ENCODE peak calls at places on chromosomes 16 and 17, in four cellular contexts. J is MM.1S, C is BJ, N is DND-41. D is an unnamed sample.

GRCh38 chr17:15351925-15352324 is 10.5 kb upstream of the TEKT3 start:
- DNase-seq in N (no peak), C (peak), J (no peak), D (no peak)

GRCh38 chr17:8066841-8067775 is 20.4 kb downstream of the ALOX12B start:
- DNase-seq in J (no peak), N (no peak), C (no peak), D (no peak)

GRCh38 chr17:70476368-70476767 is 307.0 kb downstream of the KCNJ2 start:
- DNase-seq in C (no peak), J (no peak), N (no peak), D (no peak)

GRCh38 chr17:50128441-50129302 is 1.3 kb downstream of the SAMD14 start:
- DNase-seq in C (no peak), N (no peak), J (no peak), D (no peak)

GRCh38 chr17:44200478-44201155 is 933 bp upstream of the ATXN7L3 start:
- DNase-seq in C (no peak), N (peak), J (peak), D (no peak)

GRCh38 chr16:89422527-89422904 is 67.8 kb downstream of the ANKRD11 start:
- DNase-seq in J (peak), C (no peak), N (no peak), D (peak)

GRCh38 chr17:62723842-62724241 is 84.3 kb downstream of the MARCHF10 start:
- DNase-seq in J (no peak), C (no peak), N (no peak), D (no peak)

GRCh38 chr17:63349478-63350000 is 96.6 kb downstream of the CYB561 start:
- DNase-seq in J (no peak), C (peak), N (no peak), D (no peak)

GRCh38 chr16:49620868-49621239 is 235.1 kb downstream of the ZNF423 start:
- DNase-seq in N (no peak), C (no peak), J (no peak), D (no peak)

GRCh38 chr17:76404976-76405563 is 20.7 kb downstream of the SPHK1 start:
- DNase-seq in N (no peak), J (no peak), C (no peak), D (no peak)

GRCh38 chr16:70267516-70267915 is 15.8 kb upstream of the EXOSC6 start:
- DNase-seq in C (no peak), N (peak), J (no peak), D (peak)

GRCh38 chr17:76995352-76996105 is 127.3 kb downstream of the MGAT5B start:
- DNase-seq in C (no peak), J (no peak), N (no peak), D (no peak)

GRCh38 chr16:65833171-65833871 is 533.2 kb upstream of the CDH5 start:
- DNase-seq in C (peak), J (no peak), N (no peak), D (no peak)

GRCh38 chr17:37234106-37234505 is 141.7 kb upstream of the C17orf78 start:
- DNase-seq in N (no peak), J (no peak), C (no peak), D (no peak)

GRCh38 chr16:75742424-75743047 is 16.2 kb upstream of the CPHXL start:
- DNase-seq in C (no peak), J (no peak), N (no peak), D (no peak)

DNA sequence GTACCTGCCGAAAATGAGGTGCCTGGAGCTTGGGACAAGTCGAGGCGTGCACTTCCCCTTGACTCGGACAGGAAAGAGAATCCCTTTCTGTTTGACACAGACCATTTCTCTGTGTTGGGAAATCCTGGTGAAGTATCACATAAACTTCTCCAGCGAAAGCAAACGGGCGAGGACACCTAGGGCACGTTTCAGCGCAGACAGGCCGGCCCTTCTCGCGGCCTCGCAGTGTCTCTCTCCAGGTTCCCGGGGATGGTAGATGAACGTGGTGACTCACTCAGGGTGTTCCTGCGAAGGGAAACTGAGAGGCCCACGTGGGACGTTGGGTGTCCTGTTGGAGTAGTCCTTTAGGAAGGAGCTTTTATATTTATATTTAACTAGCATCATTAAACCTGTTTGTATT is 36.3 kb upstream of the ZNF750 start:
- DNase-seq in N (no peak), C (no peak), J (no peak), D (no peak)
- H3K4me3 ChIP-seq in N (no peak), C (no peak), J (no peak), D (no peak)

GRCh38 chr16:27921134-27921533 is 142.4 kb downstream of the GSG1L start:
- DNase-seq in N (no peak), C (no peak), J (no peak), D (no peak)

GRCh38 chr16:27922433-27922832 is 141.1 kb downstream of the GSG1L start:
- DNase-seq in C (no peak), J (no peak), N (peak), D (no peak)

GRCh38 chr16:27925612-27926011 is 137.9 kb downstream of the GSG1L start:
- DNase-seq in C (no peak), N (no peak), J (no peak), D (no peak)

GRCh38 chr16:27924411-27925118 is 138.9 kb downstream of the GSG1L start:
- DNase-seq in J (no peak), N (no peak), C (no peak), D (no peak)

GRCh38 chr16:27923751-27924150 is 139.8 kb downstream of the GSG1L start:
- DNase-seq in N (no peak), J (no peak), C (no peak), D (no peak)
- TF ChIP-seq CTCF in N (no peak), J (no peak), C (no peak), D (no peak)

DNA sequence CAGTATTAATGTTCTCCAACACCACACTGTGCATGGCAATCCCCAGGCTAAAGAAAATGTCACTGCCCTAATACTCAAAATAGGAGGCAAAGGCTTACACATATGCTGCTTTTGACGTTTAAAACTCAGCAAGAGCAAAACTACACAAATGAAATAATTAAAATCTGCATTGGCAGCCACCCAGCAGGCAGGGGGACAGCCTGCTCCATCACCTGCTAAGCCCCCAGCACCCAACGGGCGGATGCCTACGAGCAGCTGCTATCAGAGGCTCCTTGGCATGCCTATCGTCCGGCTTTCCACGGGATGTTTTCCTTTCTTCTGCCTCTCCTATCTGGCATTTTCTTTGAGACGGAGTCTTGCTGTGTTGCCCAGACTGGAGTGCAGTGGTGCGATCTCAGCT is 337.5 kb downstream of the SOX9 start:
- DNase-seq in C (no peak), J (no peak), N (no peak), D (no peak)
- H3K4me3 ChIP-seq in C (no peak), J (no peak), N (no peak), D (no peak)

DNA sequence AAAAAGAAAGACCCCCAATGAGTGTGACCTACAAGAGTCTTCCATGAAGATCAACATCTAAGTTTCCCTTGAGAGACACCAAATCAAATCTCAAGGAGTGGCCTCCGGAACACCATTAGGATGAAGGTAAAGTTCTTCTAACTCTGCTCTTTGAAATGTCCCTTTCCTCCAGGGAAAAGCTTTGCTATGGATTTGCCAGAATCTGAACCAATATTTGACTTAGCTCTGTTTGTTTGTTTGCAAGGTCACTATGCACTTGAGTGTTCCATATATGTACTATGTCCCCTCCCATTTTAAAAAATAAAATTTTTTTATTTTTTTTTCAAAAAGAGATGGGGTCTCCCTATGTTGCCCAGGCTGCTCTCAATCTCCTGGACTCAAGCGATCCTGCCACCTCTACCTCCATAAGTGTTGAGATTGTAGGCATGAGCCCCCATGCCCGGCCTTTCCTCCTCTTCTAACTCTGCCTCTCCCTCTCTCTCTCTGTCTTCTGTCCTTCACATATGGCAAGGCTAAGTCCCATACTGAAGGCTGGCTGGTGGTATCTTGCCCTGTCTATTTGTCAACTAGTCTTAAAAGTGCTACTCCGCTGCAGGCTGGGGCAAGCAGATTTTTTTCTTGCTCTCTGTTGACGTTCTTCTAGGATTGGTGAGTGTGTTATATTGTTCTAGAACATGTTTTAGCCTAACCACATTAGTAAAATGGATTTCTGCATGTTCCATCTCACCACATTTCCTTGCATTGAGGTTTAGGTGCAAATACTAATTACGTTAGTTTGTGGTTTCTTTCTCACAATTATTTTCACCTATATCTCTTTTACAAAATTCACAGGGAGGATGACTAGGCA is 276.7 kb upstream of the DYNLRB2 start:
- DNase-seq in C (no peak), N (no peak), J (no peak), D (no peak)
- TF ChIP-seq CTCF in C (no peak), N (no peak), J (no peak), D (no peak)